ENCODE peak calls at places on chromosomes 13 and 19, in six cellular contexts. M is glutamatergic neuron; P is upper lobe of right lung; O is IMR-90; Z is stimulated activated CD4-positive, alpha-beta T cell treated with anti-CD3 and anti-CD28 coated beads, Interleukin-12 subunit alpha, Interleukin-12 subunit beta, amount 100 ng/mL, for 4 hours; A is activated CD4-positive, alpha-beta T cell treated with anti-CD3 and anti-CD28 coated beads for 48 hours. N is an unnamed sample.

GRCh38 chr13:23639672-23640275 is 69.6 kb downstream of the TNFRSF19 start:
- DNase-seq in P (no peak), A (no peak), M (no peak), Z (no peak), O (no peak), N (no peak)

GRCh38 chr19:15323496-15324235 is 8.7 kb downstream of the BRD4 start:
- DNase-seq in M (no peak), Z (no peak), O (peak), A (no peak), P (peak), N (no peak)

GRCh38 chr13:67620665-67621064 is 390.5 kb upstream of the PCDH9 start:
- DNase-seq in A (no peak), O (peak), M (no peak), Z (no peak), P (no peak), N (no peak)

GRCh38 chr13:101283782-101284181 is 132.5 kb downstream of the NALCN start:
- DNase-seq in M (peak), O (no peak), Z (no peak), P (no peak), A (no peak), N (no peak)

GRCh38 chr13:113862766-113863510 is 938 bp downstream of the GAS6 start:
- DNase-seq in P (peak), M (peak), A (no peak), O (no peak), Z (no peak), N (peak)

GRCh38 chr13:41284512-41285288 is 21.3 kb upstream of the MTRF1 start:
- DNase-seq in A (no peak), M (no peak), O (peak), P (no peak), Z (no peak), N (no peak)

GRCh38 chr19:35901854-35902661 is at the start of gene HCST:
- DNase-seq in M (no peak), P (no peak), Z (no peak), O (peak), A (peak), N (no peak)

GRCh38 chr13:20231839-20232555 is at the start of gene GJB6:
- DNase-seq in P (no peak), A (peak), O (no peak), M (peak), Z (peak), N (peak)

GRCh38 chr19:44924243-44924725 is 9.9 kb downstream of the APOC1 start:
- DNase-seq in M (no peak), O (no peak), P (no peak), A (no peak), Z (no peak), N (no peak)

GRCh38 chr19:4456843-4457653 is 546 bp downstream of the UBXN6 start:
- DNase-seq in P (no peak), O (peak), Z (peak), A (peak), M (peak), N (peak)

GRCh38 chr13:30305456-30305855 is 1.9 kb downstream of the KATNAL1 start:
- DNase-seq in Z (no peak), P (no peak), A (no peak), O (no peak), M (no peak), N (no peak)

GRCh38 chr13:57813641-57814040 is 182.1 kb downstream of the PCDH17 start:
- DNase-seq in Z (no peak), M (no peak), O (no peak), P (no peak), A (no peak), N (no peak)

GRCh38 chr13:113272791-113273190 is 24.2 kb upstream of the LAMP1 start:
- DNase-seq in M (no peak), A (no peak), P (peak), Z (no peak), O (no peak), N (no peak)

GRCh38 chr19:6392219-6393073 is 518 bp downstream of the GTF2F1 start:
- DNase-seq in O (no peak), P (no peak), M (no peak), Z (no peak), A (no peak), N (no peak)

GRCh38 chr19:41702208-41702651 is 6.2 kb upstream of the CEACAM5 start:
- DNase-seq in A (no peak), Z (no peak), M (no peak), P (no peak), O (peak), N (no peak)

GRCh38 chr13:28337196-28338045 is 157.5 kb downstream of the FLT1 start:
- DNase-seq in M (no peak), P (no peak), A (no peak), O (peak), Z (no peak), N (no peak)

GRCh38 chr13:58843071-58843470 is 1211.5 kb downstream of the PCDH17 start:
- DNase-seq in Z (no peak), M (no peak), P (no peak), A (no peak), O (no peak), N (no peak)

GRCh38 chr19:20247016-20247683 is 80.1 kb downstream of the ZNF486 start:
- DNase-seq in O (no peak), A (peak), P (peak), Z (peak), M (peak), N (peak)

GRCh38 chr13:74929436-74929835 is 552.5 kb downstream of the TBC1D4 start:
- DNase-seq in Z (no peak), P (no peak), A (no peak), M (no peak), O (no peak), N (no peak)

GRCh38 chr13:100721885-100722512 is 47.4 kb upstream of the TMTC4 start:
- DNase-seq in P (no peak), Z (peak), M (peak), A (peak), O (peak), N (peak)

GRCh38 chr13:106534844-106535551 is 464 bp downstream of the EFNB2 start:
- DNase-seq in A (peak), O (peak), Z (peak), P (peak), M (peak), N (peak)

GRCh38 chr19:13850910-13851753 is 25.8 kb upstream of the NANOS3 start:
- DNase-seq in M (no peak), O (peak), Z (peak), A (peak), P (peak), N (no peak)

GRCh38 chr13:48783181-48783630 is 129.5 kb downstream of the CYSLTR2 start:
- DNase-seq in A (no peak), O (peak), Z (no peak), M (no peak), P (peak), N (no peak)

GRCh38 chr19:39193785-39194184 is 3.0 kb upstream of the NCCRP1 start:
- DNase-seq in Z (no peak), M (no peak), O (no peak), A (no peak), P (no peak), N (no peak)

GRCh38 chr13:20285530-20285929 is 53.4 kb upstream of the GJB6 start:
- DNase-seq in Z (no peak), A (no peak), O (no peak), M (no peak), P (no peak), N (no peak)